ENCODE peak calls at places on chromosome 7, in eight cellular contexts. C is stimulated activated CD4-positive, alpha-beta T cell treated with anti-CD3 and anti-CD28 coated beads, Interleukin-1b, Interleukin-23, amount 100 ng/mL, for 24 hours; O is brain microvascular endothelial cell; H is occipital lobe; R is kidney glomerular epithelial cell; W is hepatocyte; G is spleen; B is non-pigmented ciliary epithelial cell. N is an unnamed sample.

GRCh38 chr7:16708496-16708895 is 45.1 kb upstream of the TSPAN13 start:
- DNase-seq in C (no peak), O (peak; percentile 28), H (no peak), R (no peak), W (no peak), G (no peak), B (no peak), N (no peak)

GRCh38 chr7:27096756-27097514 is 1.1 kb upstream of the HOXA1 start:
- DNase-seq in C (no peak), O (no peak), H (no peak), R (no peak), W (no peak), G (peak; percentile 88), B (no peak), N (no peak)

GRCh38 chr7:94761451-94761850 is 105.5 kb upstream of the SGCE start:
- DNase-seq in C (no peak), O (no peak), H (no peak), R (no peak), W (peak; percentile 25), G (no peak), B (no peak), N (no peak)

GRCh38 chr7:152902054-152902453 is 142.5 kb downstream of the ACTR3B start:
- DNase-seq in C (no peak), O (no peak), H (no peak), R (no peak), W (no peak), G (no peak), B (no peak), N (no peak)

GRCh38 chr7:108234981-108235450 is 104.9 kb upstream of the LAMB4 start:
- DNase-seq in C (no peak), O (no peak), H (no peak), R (no peak), W (no peak), G (no peak), B (no peak), N (no peak)

GRCh38 chr7:16989883-16990413 is 108.2 kb upstream of the AGR3 start:
- DNase-seq in C (no peak), O (peak; percentile 62), H (peak; percentile 51), R (peak; percentile 25), W (peak; percentile 78), G (no peak), B (no peak), N (peak; percentile 27)

GRCh38 chr7:153504288-153505075 is 547.7 kb upstream of the DPP6 start:
- DNase-seq in C (no peak), O (no peak), H (no peak), R (no peak), W (no peak), G (no peak), B (no peak), N (no peak)

GRCh38 chr7:47085491-47086275 is 496.2 kb downstream of the TNS3 start:
- DNase-seq in C (no peak), O (no peak), H (no peak), R (no peak), W (no peak), G (no peak), B (no peak), N (no peak)

GRCh38 chr7:95509199-95509598 is 23.5 kb downstream of the ASB4 start:
- DNase-seq in C (no peak), O (peak; percentile 82), H (peak; percentile 4), R (peak; percentile 44), W (peak; percentile 69), G (no peak), B (peak; percentile 43), N (peak; percentile 4)

GRCh38 chr7:38248069-38248567 is 25.3 kb downstream of the TARP start:
- DNase-seq in C (no peak), O (no peak), H (no peak), R (no peak), W (no peak), G (no peak), B (no peak), N (no peak)

GRCh38 chr7:130276796-130277762 is 10.4 kb downstream of the CPA2 start:
- DNase-seq in C (peak; percentile 48), O (no peak), H (no peak), R (peak; percentile 15), W (no peak), G (no peak), B (no peak), N (no peak)

GRCh38 chr7:96910484-96910883 is 94.9 kb upstream of the DLX6 start:
- DNase-seq in C (no peak), O (no peak), H (no peak), R (no peak), W (peak; percentile 26), G (no peak), B (no peak), N (no peak)

GRCh38 chr7:132528695-132529094 is 47.6 kb downstream of the PLXNA4 start:
- DNase-seq in C (no peak), O (no peak), H (no peak), R (no peak), W (no peak), G (no peak), B (no peak), N (no peak)

GRCh38 chr7:112484671-112485097 is 3.9 kb downstream of the LSMEM1 start:
- DNase-seq in C (no peak), O (peak; percentile 88), H (peak; percentile 9), R (peak; percentile 45), W (peak; percentile 56), G (no peak), B (peak; percentile 90), N (no peak)

GRCh38 chr7:132456418-132456817 is 119.9 kb downstream of the PLXNA4 start:
- DNase-seq in C (no peak), O (no peak), H (no peak), R (no peak), W (no peak), G (no peak), B (no peak), N (no peak)

GRCh38 chr7:82204694-82205093 is 238.9 kb downstream of the CACNA2D1 start:
- DNase-seq in C (no peak), O (peak; percentile 85), H (no peak), R (peak; percentile 55), W (no peak), G (no peak), B (peak; percentile 72), N (no peak)

GRCh38 chr7:151735854-151736402 is 141.0 kb downstream of the PRKAG2 start:
- DNase-seq in C (no peak), O (no peak), H (no peak), R (no peak), W (no peak), G (no peak), B (no peak), N (no peak)

GRCh38 chr7:118559207-118559606 is 334.7 kb downstream of the ANKRD7 start:
- DNase-seq in C (no peak), O (no peak), H (no peak), R (no peak), W (no peak), G (no peak), B (no peak), N (no peak)

GRCh38 chr7:113404245-113404644 is 285.9 kb upstream of the SMIM30 start:
- DNase-seq in C (no peak), O (no peak), H (no peak), R (peak; percentile 12), W (no peak), G (no peak), B (no peak), N (no peak)

GRCh38 chr7:35747611-35748010 is 52.7 kb upstream of the HERPUD2 start:
- DNase-seq in C (no peak), O (no peak), H (no peak), R (peak; percentile 14), W (no peak), G (no peak), B (no peak), N (no peak)

GRCh38 chr7:71780282-71780681 is 631.9 kb downstream of the CALN1 start:
- DNase-seq in C (no peak), O (no peak), H (no peak), R (no peak), W (no peak), G (no peak), B (no peak), N (no peak)

GRCh38 chr7:74027683-74028320 is at the start of gene ELN:
- DNase-seq in C (no peak), O (no peak), H (peak; percentile 59), R (no peak), W (peak; percentile 73), G (no peak), B (no peak), N (peak; percentile 44)

GRCh38 chr7:114409750-114410149 is 4.9 kb upstream of the FOXP2 start:
- DNase-seq in C (no peak), O (peak; percentile 43), H (no peak), R (peak; percentile 15), W (no peak), G (no peak), B (no peak), N (no peak)

GRCh38 chr7:107948645-107949442 is 54.1 kb downstream of the LAMB1 start:
- DNase-seq in C (no peak), O (peak; percentile 93), H (no peak), R (peak; percentile 88), W (no peak), G (no peak), B (peak; percentile 65), N (no peak)

GRCh38 chr7:154568346-154568745 is 434.6 kb downstream of the PAXIP1 start:
- DNase-seq in C (no peak), O (no peak), H (no peak), R (no peak), W (no peak), G (no peak), B (no peak), N (no peak)

GRCh38 chr7:131111-132094 is 61.0 kb upstream of the FAM20C start:
- DNase-seq in C (no peak), O (no peak), H (peak; percentile 76), R (no peak), W (peak; percentile 5), G (no peak), B (no peak), N (peak; percentile 52)

GRCh38 chr7:8143151-8143874 is 118.7 kb downstream of the ICA1 start:
- DNase-seq in C (no peak), O (no peak), H (no peak), R (no peak), W (no peak), G (no peak), B (no peak), N (no peak)

GRCh38 chr7:73850781-73851207 is 8.5 kb upstream of the METTL27 start:
- DNase-seq in C (no peak), O (peak; percentile 95), H (no peak), R (peak; percentile 98), W (peak; percentile 77), G (no peak), B (peak; percentile 95), N (no peak)

GRCh38 chr7:142795339-142795863 is 24.6 kb downstream of the PRSS2 start:
- DNase-seq in C (no peak), O (no peak), H (no peak), R (no peak), W (no peak), G (peak; percentile 91), B (no peak), N (no peak)

GRCh38 chr7:1104514-1105179 is 16.7 kb downstream of the GPER1 start:
- DNase-seq in C (no peak), O (no peak), H (no peak), R (no peak), W (no peak), G (no peak), B (no peak), N (no peak)

GRCh38 chr7:151924001-151924400 is 32.2 kb upstream of the GALNTL5 start:
- DNase-seq in C (no peak), O (no peak), H (no peak), R (no peak), W (no peak), G (peak; percentile 75), B (no peak), N (no peak)

GRCh38 chr7:40680657-40681056 is 545.9 kb downstream of the SUGCT start:
- DNase-seq in C (no peak), O (no peak), H (no peak), R (peak; percentile 24), W (peak; percentile 30), G (no peak), B (no peak), N (no peak)

GRCh38 chr7:139594911-139595476 is 71.5 kb downstream of the CLEC2L start:
- DNase-seq in C (no peak), O (no peak), H (no peak), R (no peak), W (no peak), G (no peak), B (no peak), N (no peak)

GRCh38 chr7:27364344-27364758 is 121.7 kb downstream of the EVX1 start:
- DNase-seq in C (no peak), O (peak; percentile 14), H (peak; percentile 61), R (no peak), W (peak; percentile 61), G (no peak), B (peak; percentile 14), N (peak; percentile 14)

N was measured in anterior cingulate cortex.